ENCODE peak calls at places on chromosomes 2 and 18, in seven cellular contexts. Q is epithelial cell of proximal tubule; O is RWPE1; R is foreskin fibroblast; T is CD4-positive, alpha-beta T cell; P is fibroblast of lung; M is tibial nerve. F is an unnamed sample.

GRCh38 chr2:38099096-38099997 is 23.4 kb upstream of the CYP1B1 start:
- DNase-seq in Q (no peak), O (no peak), R (no peak), T (no peak), P (no peak), M (no peak), F (no peak)

GRCh38 chr2:221567231-221567760 is 4.8 kb downstream of the EPHA4 start:
- DNase-seq in Q (no peak), O (no peak), R (no peak), T (no peak), P (no peak), M (no peak), F (no peak)

GRCh38 chr2:174585111-174585510 is 12.5 kb downstream of the WIPF1 start:
- DNase-seq in Q (no peak), O (no peak), R (no peak), T (no peak), P (no peak), M (no peak), F (no peak)

GRCh38 chr2:216315817-216316603 is 56.3 kb downstream of the MARCHF4 start:
- DNase-seq in Q (peak; percentile 27), O (peak; percentile 55), R (peak; percentile 67), T (no peak), P (peak; percentile 47), M (no peak), F (no peak)

GRCh38 chr2:215624423-215624829 is 188.6 kb upstream of the FN1 start:
- DNase-seq in Q (peak; percentile 35), O (peak; percentile 25), R (peak; percentile 98), T (no peak), P (peak; percentile 100), M (no peak), F (peak; percentile 83)

GRCh38 chr2:129611456-129611855 is 368.0 kb upstream of the RAB6C start:
- DNase-seq in Q (no peak), O (no peak), R (no peak), T (no peak), P (no peak), M (no peak), F (no peak)

GRCh38 chr2:129117427-129117826 is 798.8 kb upstream of the HS6ST1 start:
- DNase-seq in Q (no peak), O (no peak), R (no peak), T (no peak), P (no peak), M (no peak), F (no peak)

GRCh38 chr2:172178035-172178434 is 75.3 kb upstream of the DLX2 start:
- DNase-seq in Q (peak; percentile 53), O (peak; percentile 60), R (no peak), T (no peak), P (no peak), M (no peak), F (no peak)

GRCh38 chr2:153163055-153163454 is 315.5 kb downstream of the RPRM start:
- DNase-seq in Q (no peak), O (no peak), R (no peak), T (no peak), P (no peak), M (no peak), F (no peak)

GRCh38 chr18:75405341-75405740 is 22.2 kb downstream of the SMIM21 start:
- DNase-seq in Q (no peak), O (no peak), R (peak; percentile 39), T (no peak), P (no peak), M (no peak), F (no peak)

GRCh38 chr2:207428573-207428972 is 101.2 kb upstream of the CREB1 start:
- DNase-seq in Q (no peak), O (no peak), R (no peak), T (no peak), P (no peak), M (no peak), F (no peak)
- TF ChIP-seq CTCF in Q (no peak), O (no peak), R (no peak), T (no peak), P (no peak), M (no peak), F (no peak)

GRCh38 chr2:36326286-36326685 is 29.3 kb upstream of the CRIM1 start:
- DNase-seq in Q (no peak), O (no peak), R (no peak), T (no peak), P (no peak), M (no peak), F (no peak)

GRCh38 chr2:36318547-36318946 is 37.0 kb upstream of the CRIM1 start:
- DNase-seq in Q (no peak), O (no peak), R (no peak), T (no peak), P (no peak), M (no peak), F (no peak)

GRCh38 chr2:36322108-36322507 is 33.5 kb upstream of the CRIM1 start:
- DNase-seq in Q (no peak), O (peak; percentile 17), R (no peak), T (no peak), P (peak; percentile 68), M (no peak), F (no peak)
- TF ChIP-seq CTCF in Q (peak; percentile 82), O (no peak), R (peak; percentile 76), T (peak; percentile 21), P (peak; percentile 69), M (peak; percentile 37), F (no peak)

DNA sequence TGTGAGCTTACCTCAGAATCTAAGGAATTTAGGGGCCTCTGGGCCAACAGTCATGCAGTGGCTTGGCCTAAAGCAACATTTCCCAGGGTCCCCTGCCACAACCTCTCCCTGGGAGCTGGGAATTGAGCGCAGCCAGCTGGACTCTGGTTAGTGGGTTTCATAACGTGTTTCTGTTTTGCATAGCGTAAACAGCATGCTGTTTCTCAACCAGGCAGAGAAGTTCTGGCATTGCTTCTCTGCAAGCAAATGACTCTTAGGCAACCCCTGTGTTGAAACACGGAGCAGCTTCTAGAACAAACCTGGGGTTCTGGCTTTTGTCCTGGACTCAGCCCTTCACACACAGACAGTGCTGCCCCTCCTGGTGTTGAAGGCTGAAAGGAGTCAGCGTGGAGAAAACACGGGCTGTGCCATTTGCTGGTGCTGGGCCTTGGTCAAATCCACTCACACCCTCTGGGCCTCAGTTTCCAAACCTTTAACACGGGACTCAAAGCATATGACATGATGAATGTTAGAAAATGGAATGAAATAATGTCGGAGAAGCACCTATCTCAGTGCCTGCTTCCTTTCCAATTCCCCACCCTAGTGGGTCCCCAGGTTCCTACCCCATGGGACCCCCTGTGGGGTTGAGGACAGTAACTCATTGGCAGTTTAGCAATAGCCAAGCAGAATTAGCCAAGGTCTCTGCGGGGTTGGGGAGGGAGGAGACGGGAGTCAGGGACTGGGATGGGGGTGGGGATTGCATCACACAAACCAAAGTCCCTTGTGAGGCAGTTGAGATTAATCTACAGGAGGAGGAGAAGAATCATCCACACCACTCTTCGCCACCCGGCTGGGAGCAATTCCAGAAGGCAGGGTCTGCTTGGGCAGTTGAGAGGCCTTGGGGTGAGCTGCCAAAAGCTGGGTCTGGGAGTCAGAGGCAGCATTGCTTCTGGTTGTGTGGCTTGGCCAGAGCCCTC is 30.2 kb upstream of the IL1R2 start:
- DNase-seq in Q (no peak), O (no peak), R (peak; percentile 91), T (no peak), P (peak; percentile 100), M (peak; percentile 73), F (peak; percentile 97)
- TF ChIP-seq CTCF in Q (peak; percentile 7), O (no peak), R (peak; percentile 21), T (no peak), P (peak; percentile 47), M (peak; percentile 47), F (no peak)

DNA sequence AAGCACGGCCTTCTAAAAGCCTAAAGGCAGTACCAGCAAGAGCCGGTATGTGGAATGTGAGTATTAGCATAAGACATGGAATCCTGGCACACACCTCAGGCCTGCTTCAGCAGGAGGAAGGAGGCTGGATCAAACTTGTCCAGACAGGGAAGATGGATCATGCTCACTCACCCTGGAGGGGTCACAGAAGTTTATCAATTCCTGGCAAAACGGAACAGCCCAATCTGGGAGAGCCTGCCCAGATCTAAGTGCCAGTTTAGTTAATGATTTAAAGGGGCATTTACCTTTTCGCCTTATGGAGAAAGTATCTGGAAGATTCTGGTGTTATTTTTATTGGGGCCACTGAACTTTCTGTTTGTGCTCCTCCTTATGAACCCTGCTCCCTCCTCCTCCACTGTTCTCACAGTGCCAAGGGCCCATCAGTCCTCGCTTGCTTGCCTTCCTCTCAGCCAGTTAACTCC is 58.3 kb upstream of the NFE2L2 start:
- DNase-seq in Q (no peak), O (peak; percentile 92), R (no peak), T (no peak), P (no peak), M (no peak), F (no peak)
- TF ChIP-seq CTCF in Q (no peak), O (no peak), R (no peak), T (no peak), P (no peak), M (no peak), F (no peak)

DNA sequence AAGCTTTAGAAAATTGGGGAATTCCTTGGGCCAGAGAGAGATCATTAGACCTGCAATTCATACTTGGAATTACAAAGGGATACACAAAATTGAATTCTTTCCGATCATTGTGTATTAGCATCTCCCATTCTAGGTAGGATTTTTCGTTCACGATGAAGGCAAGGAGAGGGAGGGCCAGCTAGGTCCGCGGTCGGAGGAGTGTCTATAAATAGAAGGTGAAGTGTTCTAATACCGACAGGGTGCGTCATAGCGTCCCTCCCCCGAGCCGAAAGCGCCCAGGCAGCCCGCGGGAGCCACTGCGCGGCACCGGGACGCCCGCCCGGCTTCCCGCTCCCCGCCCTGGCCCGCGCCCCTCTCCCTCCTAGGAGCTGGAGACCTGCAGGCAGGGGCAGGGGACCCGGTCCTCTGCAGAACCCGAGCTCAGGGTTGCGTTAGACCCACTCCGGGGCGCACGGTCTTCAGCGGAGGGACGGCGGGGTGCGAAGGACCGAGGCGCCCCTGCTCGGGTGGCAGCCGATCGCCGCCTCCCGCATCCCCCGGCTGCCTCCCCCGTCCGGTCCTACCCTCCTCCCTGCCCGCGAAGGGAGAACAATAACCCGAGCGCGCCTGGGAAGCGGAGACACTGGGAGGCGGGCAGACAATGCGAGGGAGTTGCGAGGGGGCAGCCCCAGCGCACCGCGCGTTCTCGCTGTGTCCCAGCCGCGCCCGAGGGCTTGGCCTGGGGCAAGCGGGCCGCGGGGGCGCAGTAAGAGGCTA is 114.1 kb upstream of the SERTAD2 start:
- DNase-seq in Q (peak; percentile 69), O (peak; percentile 85), R (peak; percentile 90), T (peak; percentile 56), P (peak; percentile 88), M (peak; percentile 78), F (peak; percentile 92)
- TF ChIP-seq CTCF in Q (no peak), O (no peak), R (no peak), T (peak; percentile 37), P (no peak), M (peak; percentile 36), F (peak; percentile 10)

DNA sequence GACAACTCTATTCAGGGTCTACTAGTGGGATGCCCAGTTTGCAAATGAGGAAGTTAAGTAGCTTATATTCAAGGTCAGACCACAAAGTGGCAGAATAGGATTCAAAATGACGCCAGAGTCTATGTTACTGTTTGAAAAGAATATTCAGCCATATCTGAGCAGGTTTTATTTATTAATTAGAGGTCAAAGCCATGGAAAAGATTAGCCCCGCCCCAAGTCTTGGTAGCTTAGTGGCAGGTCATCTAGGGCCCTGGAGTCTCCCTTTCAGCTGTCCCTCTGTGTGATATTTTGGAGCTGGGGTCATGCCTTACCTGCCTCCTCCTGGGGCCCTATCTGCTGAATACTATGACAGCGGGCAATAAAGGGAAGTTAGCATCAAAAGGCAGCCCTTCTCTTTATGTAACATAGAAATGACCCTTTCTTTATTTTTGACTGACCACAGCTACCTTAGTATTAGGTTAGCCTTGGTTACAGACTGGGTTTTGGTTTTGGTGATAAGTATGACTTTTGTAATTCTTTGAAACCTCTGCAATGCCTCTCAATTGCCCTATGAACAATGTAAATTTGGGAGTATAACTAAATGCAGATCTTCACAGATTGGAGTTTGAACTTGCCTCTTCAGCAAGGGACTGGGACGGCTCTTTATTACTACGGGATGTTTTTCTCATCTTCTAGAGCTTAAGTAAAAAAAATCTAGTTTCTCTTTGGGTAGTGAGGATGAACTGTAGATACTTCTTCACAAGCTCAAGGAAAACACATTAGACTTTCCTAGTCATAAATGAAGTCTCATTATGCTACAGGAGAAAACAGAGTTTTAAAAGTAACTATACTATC is 153.0 kb upstream of the ITGA4 start:
- DNase-seq in Q (no peak), O (no peak), R (no peak), T (no peak), P (no peak), M (no peak), F (no peak)
- TF ChIP-seq CTCF in Q (no peak), O (no peak), R (no peak), T (no peak), P (no peak), M (no peak), F (no peak)